ENCODE peak calls at places on chromosomes 2 and 18, in ten cellular contexts. Y is endodermal cell, N is neural crest cell, A is AG09319, L is HL-60, P is heart right ventricle, I is endothelial cell of umbilical vein, D is progenitor cell of endocrine pancreas, K is cardiac fibroblast, H is choroid plexus epithelial cell. C is an unnamed sample.

GRCh38 chr2:136767030-136767429 is 1.7 kb downstream of the THSD7B start:
- DNase-seq in A (no peak), P (no peak), D (no peak), L (no peak), Y (no peak), I (no peak), K (no peak), H (no peak), N (no peak), C (no peak)

GRCh38 chr18:37566479-37567060 is 972 bp upstream of the CELF4 start:
- DNase-seq in K (peak; percentile 1), A (no peak), N (no peak), Y (peak; percentile 63), I (no peak), P (no peak), H (peak; percentile 11), L (no peak), D (peak; percentile 18), C (no peak)

GRCh38 chr18:48875942-48876511 is 74.7 kb downstream of the SMAD7 start:
- DNase-seq in A (no peak), P (no peak), N (no peak), D (no peak), H (peak; percentile 48), Y (peak; percentile 87), L (no peak), K (no peak), I (no peak), C (no peak)

GRCh38 chr18:78363556-78363955 is 616.1 kb upstream of the SALL3 start:
- DNase-seq in I (no peak), N (no peak), Y (no peak), H (no peak), L (no peak), P (no peak), K (no peak), A (no peak), D (no peak), C (no peak)

GRCh38 chr2:10901160-10901559 is 10.6 kb upstream of the KCNF1 start:
- DNase-seq in A (no peak), D (no peak), Y (peak; percentile 52), I (peak; percentile 30), P (no peak), N (no peak), H (no peak), L (no peak), K (peak; percentile 33), C (no peak)

GRCh38 chr2:68740184-68740914 is 5.7 kb downstream of the ARHGAP25 start:
- DNase-seq in H (peak; percentile 74), A (no peak), P (no peak), L (no peak), I (peak; percentile 12), N (no peak), D (no peak), Y (no peak), K (peak; percentile 31), C (peak; percentile 11)

GRCh38 chr2:228646061-228646460 is 464.6 kb upstream of the SPHKAP start:
- DNase-seq in H (no peak), A (no peak), D (no peak), N (no peak), K (peak; percentile 50), I (no peak), P (no peak), L (no peak), Y (no peak), C (no peak)

GRCh38 chr2:128362889-128363228 is 44.2 kb upstream of the HS6ST1 start:
- DNase-seq in P (no peak), N (no peak), I (no peak), L (no peak), Y (peak; percentile 94), A (no peak), H (peak; percentile 87), K (peak; percentile 75), D (no peak), C (peak; percentile 71)

GRCh38 chr2:22375094-22375493 is 1009.9 kb upstream of the KLHL29 start:
- DNase-seq in P (no peak), N (no peak), A (no peak), Y (peak; percentile 86), K (no peak), D (no peak), H (no peak), I (no peak), L (no peak), C (no peak)

DNA sequence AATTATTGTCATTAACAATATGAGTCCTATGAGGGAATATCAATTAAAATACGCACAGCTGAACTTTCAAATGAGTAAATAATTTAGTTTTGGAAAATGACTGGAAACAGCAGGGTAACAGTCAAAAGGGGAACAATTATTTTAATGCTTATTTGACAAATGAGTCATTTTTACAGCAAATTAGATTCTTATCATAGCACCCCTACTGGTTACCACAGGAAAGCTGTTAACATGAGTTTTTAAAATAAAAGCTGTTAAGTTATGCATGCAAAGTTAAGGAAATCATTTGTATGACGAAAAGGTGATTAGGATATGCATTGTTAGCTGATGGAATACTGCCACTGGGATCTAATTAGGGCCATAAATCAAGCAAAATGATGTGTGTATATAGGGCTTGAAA is 435.1 kb upstream of the MEIS1 start:
- DNase-seq in K (no peak), N (no peak), H (no peak), I (no peak), L (no peak), Y (no peak), D (no peak), A (no peak), P (no peak), C (no peak)
- TF ChIP-seq CTCF in K (no peak), N (peak; percentile 27), H (no peak), I (no peak), L (peak; percentile 2), Y (peak; percentile 36), D (peak; percentile 11), A (no peak), P (no peak), C (no peak)

GRCh38 chr2:226761195-226761583 is 38.4 kb downstream of the IRS1 start:
- DNase-seq in D (no peak), A (no peak), H (no peak), Y (no peak), K (no peak), P (no peak), N (no peak), I (no peak), L (no peak), C (no peak)
- TF ChIP-seq CTCF in D (no peak), A (no peak), H (peak; percentile 21), Y (peak; percentile 31), K (no peak), P (no peak), N (no peak), I (no peak), L (no peak), C (no peak)

GRCh38 chr2:239824051-239824694 is 201.0 kb downstream of the NDUFA10 start:
- DNase-seq in K (peak; percentile 5), A (no peak), P (no peak), D (peak; percentile 26), Y (peak; percentile 89), L (no peak), I (no peak), N (no peak), H (peak; percentile 15), C (no peak)
- TF ChIP-seq CTCF in K (no peak), A (no peak), P (no peak), D (peak; percentile 66), Y (peak; percentile 77), L (no peak), I (no peak), N (peak; percentile 63), H (peak; percentile 20), C (no peak)

GRCh38 chr18:43422483-43422882 is 145.2 kb upstream of the SYT4 start:
- DNase-seq in H (peak; percentile 18), N (no peak), L (no peak), Y (peak; percentile 65), K (peak; percentile 5), A (no peak), P (no peak), D (no peak), I (no peak), C (peak; percentile 31)
- TF ChIP-seq CTCF in H (peak; percentile 24), N (peak; percentile 47), L (no peak), Y (peak; percentile 65), K (peak; percentile 9), A (no peak), P (no peak), D (peak; percentile 48), I (no peak), C (peak; percentile 47)

GRCh38 chr2:126436411-126436810 is 219.5 kb upstream of the GYPC start:
- DNase-seq in I (no peak), Y (no peak), L (no peak), H (no peak), D (no peak), A (no peak), K (no peak), N (no peak), P (no peak), C (no peak)
- TF ChIP-seq CTCF in I (no peak), Y (no peak), L (no peak), H (no peak), D (no peak), A (no peak), K (no peak), N (no peak), P (no peak), C (no peak)

GRCh38 chr2:142989276-142990204 is 112.1 kb downstream of the KYNU start:
- DNase-seq in K (peak; percentile 70), L (no peak), Y (no peak), P (no peak), A (peak; percentile 27), N (no peak), H (peak; percentile 78), I (peak; percentile 46), D (no peak), C (no peak)
- TF ChIP-seq CTCF in K (peak; percentile 43), L (no peak), Y (peak; percentile 78), P (peak; percentile 73), A (peak; percentile 47), N (peak; percentile 75), H (peak; percentile 51), I (peak; percentile 22), D (peak; percentile 73), C (no peak)

GRCh38 chr2:174683392-174683759 is 80.9 kb downstream of the CHRNA1 start:
- DNase-seq in N (no peak), H (peak; percentile 79), I (peak; percentile 56), K (peak; percentile 50), P (no peak), A (no peak), L (peak; percentile 45), D (no peak), Y (peak; percentile 63), C (peak; percentile 27)
- TF ChIP-seq CTCF in N (no peak), H (peak; percentile 55), I (no peak), K (peak; percentile 35), P (peak; percentile 30), A (peak; percentile 27), L (no peak), D (no peak), Y (peak; percentile 35), C (peak; percentile 58)

GRCh38 chr2:176491172-176491904 is 222.1 kb downstream of the MTX2 start:
- DNase-seq in D (no peak), K (peak; percentile 98), Y (no peak), N (no peak), A (peak; percentile 96), P (peak; percentile 58), L (no peak), I (no peak), H (peak; percentile 93), C (peak; percentile 90)
- TF ChIP-seq CTCF in D (no peak), K (no peak), Y (no peak), N (no peak), A (no peak), P (no peak), L (no peak), I (no peak), H (no peak), C (no peak)

C was measured in brain microvascular endothelial cell.